ENCODE peak calls at places on chromosomes 16 and 17, in four cellular contexts. R is H9, Z is trophoblast cell, V is H1. O is an unnamed sample.

GRCh38 chr16:48112603-48113400 is 43.0 kb downstream of the ABCC12 start:
- DNase-seq in Z (no peak), R (no peak), V (no peak), O (no peak)

GRCh38 chr17:81153340-81153803 is 11.9 kb upstream of the PVALEF start:
- DNase-seq in Z (peak), R (no peak), V (no peak), O (no peak)

GRCh38 chr17:3762922-3763776 is 37.8 kb downstream of the ITGAE start:
- DNase-seq in R (no peak), V (no peak), Z (no peak), O (no peak)

GRCh38 chr16:86882586-86883280 is 304.4 kb downstream of the FOXL1 start:
- DNase-seq in V (no peak), R (no peak), Z (no peak), O (no peak)

GRCh38 chr17:44314031-44314430 is 5.6 kb downstream of the RUNDC3A start:
- DNase-seq in R (no peak), Z (no peak), V (no peak), O (no peak)

GRCh38 chr16:63527404-63527803 is 1491.2 kb upstream of the CDH8 start:
- DNase-seq in V (no peak), Z (no peak), R (no peak), O (no peak)

GRCh38 chr17:69326302-69327059 is 452 bp downstream of the ABCA5 start:
- DNase-seq in Z (peak), R (no peak), V (no peak), O (peak)

GRCh38 chr17:77503916-77504651 is 363.3 kb downstream of the SEC14L1 start:
- DNase-seq in R (peak), V (no peak), Z (peak), O (no peak)

GRCh38 chr16:10876799-10877341 is at the start of gene CIITA:
- DNase-seq in V (no peak), R (peak), Z (peak), O (no peak)

GRCh38 chr16:9048302-9048700 is 43.1 kb upstream of the HAPSTR1 start:
- DNase-seq in Z (no peak), V (no peak), R (no peak), O (no peak)

GRCh38 chr17:75826561-75827290 is 17.5 kb downstream of the UNC13D start:
- DNase-seq in V (no peak), Z (no peak), R (no peak), O (no peak)

GRCh38 chr16:25064967-25065366 is 46.6 kb upstream of the LCMT1 start:
- DNase-seq in Z (no peak), V (no peak), R (no peak), O (no peak)

GRCh38 chr17:73738751-73739575 is 94.7 kb upstream of the SDK2 start:
- DNase-seq in Z (peak), V (no peak), R (no peak), O (no peak)

GRCh38 chr17:45305532-45306087 is 11.2 kb downstream of the MAP3K14 start:
- DNase-seq in V (no peak), Z (no peak), R (no peak), O (no peak)

GRCh38 chr16:27287887-27288286 is 19.3 kb upstream of the NSMCE1 start:
- DNase-seq in Z (no peak), V (no peak), R (no peak), O (no peak)

GRCh38 chr16:27287051-27287811 is 18.7 kb upstream of the NSMCE1 start:
- DNase-seq in V (no peak), R (no peak), Z (no peak), O (no peak)

GRCh38 chr16:27284865-27285675 is 16.5 kb upstream of the NSMCE1 start:
- DNase-seq in R (no peak), V (no peak), Z (no peak), O (no peak)

GRCh38 chr16:27285676-27286196 is 17.2 kb upstream of the NSMCE1 start:
- DNase-seq in V (no peak), R (no peak), Z (no peak), O (no peak)

DNA sequence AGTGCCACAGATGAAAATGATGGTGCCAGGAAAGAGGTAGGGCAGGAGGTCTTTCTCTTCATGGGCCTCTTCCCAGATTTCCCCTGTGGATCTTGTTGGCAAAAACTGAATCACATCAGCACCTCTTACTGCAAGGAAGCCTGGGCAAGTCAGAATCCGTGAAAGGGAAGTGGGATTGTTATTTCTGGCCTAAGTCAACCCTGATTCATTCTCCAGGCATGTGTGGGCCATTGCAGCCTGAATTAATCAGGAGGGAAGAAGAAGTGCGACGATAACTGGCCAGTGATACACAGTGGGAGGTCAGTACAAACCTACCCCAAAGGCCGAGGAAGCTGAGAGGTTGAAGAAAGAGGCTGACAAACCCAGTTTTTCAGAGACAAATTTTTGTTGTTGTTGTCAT is 17.9 kb upstream of the NSMCE1 start:
- DNase-seq in R (no peak), Z (peak), V (no peak), O (no peak)
- H3K4me2 ChIP-seq in R (no peak), Z (no peak), V (no peak), O (no peak)

GRCh38 chr17:30375661-30376060 is 3.1 kb upstream of the CPD start:
- DNase-seq in V (no peak), R (no peak), Z (no peak), O (no peak)
- H3K4me2 ChIP-seq in V (no peak), R (no peak), Z (no peak), O (no peak)

GRCh38 chr16:89615596-89616090 is 2.2 kb downstream of the DPEP1 start:
- DNase-seq in Z (peak), V (no peak), R (peak), O (no peak)
- H3K4me2 ChIP-seq in Z (no peak), V (no peak), R (no peak), O (no peak)

DNA sequence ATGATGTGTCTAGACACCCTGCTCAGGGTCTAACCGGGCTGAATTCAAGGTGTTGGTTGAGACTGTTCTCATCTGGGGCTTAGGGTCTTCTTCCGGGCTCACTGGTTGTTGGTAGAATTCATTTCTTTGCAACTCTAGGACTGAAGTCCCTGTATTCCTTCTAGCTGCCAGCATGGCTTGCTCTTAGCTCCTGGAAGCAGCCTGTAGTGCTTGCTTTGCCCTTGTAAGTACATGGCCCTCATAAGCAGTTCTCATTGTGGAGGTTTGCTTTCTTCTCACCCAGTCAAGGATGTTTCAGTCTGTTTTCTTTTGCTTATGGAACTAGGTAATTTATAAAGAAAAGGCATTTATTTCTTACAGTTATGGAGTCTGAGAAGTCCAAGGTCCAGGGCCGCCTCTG is 26.3 kb downstream of the COX10 start:
- DNase-seq in R (no peak), V (no peak), Z (no peak), O (no peak)
- H3K4me2 ChIP-seq in R (no peak), V (no peak), Z (no peak), O (no peak)

GRCh38 chr17:80068301-80069160 is 32.1 kb downstream of the CCDC40 start:
- DNase-seq in R (no peak), Z (peak), V (no peak), O (no peak)

GRCh38 chr17:80070375-80071115 is 30.8 kb upstream of the GAA start:
- DNase-seq in Z (no peak), V (no peak), R (no peak), O (no peak)

GRCh38 chr17:80067393-80067986 is 31.0 kb downstream of the CCDC40 start:
- DNase-seq in R (no peak), V (no peak), Z (peak), O (no peak)

GRCh38 chr17:80069886-80070177 is 31.5 kb upstream of the GAA start:
- DNase-seq in V (no peak), R (no peak), Z (no peak), O (no peak)

DNA sequence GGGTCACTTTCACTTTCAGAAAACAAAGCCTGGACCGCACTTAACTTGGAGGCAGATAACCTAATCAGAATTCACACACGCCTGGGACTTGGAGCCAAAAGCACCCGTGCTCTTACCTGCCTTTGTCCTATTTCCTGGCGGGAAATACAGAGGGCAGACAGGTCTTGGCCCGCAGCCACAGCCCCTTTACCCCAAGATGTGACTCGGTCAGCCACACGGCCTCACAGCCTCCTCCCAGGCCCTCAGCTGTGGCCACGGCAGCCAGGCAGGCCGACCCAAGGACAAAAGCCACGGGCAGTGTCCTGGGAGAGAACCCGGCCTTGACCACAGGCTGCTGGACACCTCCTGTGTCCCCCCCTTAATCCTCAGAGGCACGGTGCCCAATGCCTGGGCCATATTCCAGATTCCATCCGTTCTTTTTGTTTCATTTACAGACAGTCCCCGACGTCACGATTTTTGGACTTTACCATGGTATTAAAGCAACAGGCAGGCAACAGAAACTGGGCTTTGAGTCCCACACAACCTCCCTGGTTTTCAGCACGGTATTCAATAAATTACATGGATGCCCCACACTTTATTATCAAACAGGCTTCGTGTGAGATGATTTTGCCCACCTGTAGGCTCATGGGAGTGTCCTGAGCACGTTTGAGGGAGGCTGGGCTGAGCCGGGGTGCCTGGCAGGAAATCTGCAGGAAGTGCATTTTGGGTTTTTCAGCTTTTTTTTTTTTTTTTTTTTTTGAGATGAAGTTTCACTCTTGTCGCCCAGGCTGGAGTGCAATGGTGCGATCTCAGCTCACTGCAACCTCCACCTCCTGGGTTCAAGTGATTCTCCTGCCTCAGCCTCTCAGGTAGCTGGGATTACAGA is 30.0 kb upstream of the GAA start:
- DNase-seq in V (no peak), Z (no peak), R (no peak), O (no peak)
- H3K4me2 ChIP-seq in V (no peak), Z (no peak), R (no peak), O (peak)